ENCODE peak calls at places on chromosomes 12 and 14, in five cellular contexts. One of them, this sample, is unnamed.

GRCh38 chr14:38481939-38482678 is 226.2 kb upstream of the CLEC14A start:
- DNase-seq in A549: peak; percentile 29
- DNase-seq in adrenal gland: no peak
- DNase-seq in thoracic aorta: no peak
- DNase-seq in CD8-positive, alpha-beta T cell: no peak
- DNase-seq in this sample: no peak

GRCh38 chr12:125076103-125076502 is 10.9 kb downstream of the AACS start:
- DNase-seq in CD8-positive, alpha-beta T cell: no peak
- DNase-seq in thoracic aorta: no peak
- DNase-seq in A549: no peak
- DNase-seq in adrenal gland: no peak
- DNase-seq in this sample: no peak

GRCh38 chr14:85218982-85219381 is 311.0 kb upstream of the FLRT2 start:
- DNase-seq in thoracic aorta: no peak
- DNase-seq in A549: no peak
- DNase-seq in CD8-positive, alpha-beta T cell: no peak
- DNase-seq in adrenal gland: no peak
- DNase-seq in this sample: no peak

GRCh38 chr14:55448146-55448614 is 7.8 kb upstream of the TBPL2 start:
- DNase-seq in adrenal gland: peak; percentile 70
- DNase-seq in A549: peak; percentile 87
- DNase-seq in thoracic aorta: peak; percentile 45
- DNase-seq in CD8-positive, alpha-beta T cell: no peak
- DNase-seq in this sample: peak; percentile 96

GRCh38 chr14:24430143-24430681 is 458 bp downstream of the KHNYN start:
- DNase-seq in CD8-positive, alpha-beta T cell: peak; percentile 32
- DNase-seq in A549: peak; percentile 75
- DNase-seq in thoracic aorta: no peak
- DNase-seq in adrenal gland: peak; percentile 89
- DNase-seq in this sample: peak; percentile 77

GRCh38 chr12:131829351-131829794 is 1.2 kb downstream of the MMP17 start:
- DNase-seq in CD8-positive, alpha-beta T cell: no peak
- DNase-seq in thoracic aorta: no peak
- DNase-seq in adrenal gland: no peak
- DNase-seq in A549: peak; percentile 69
- DNase-seq in this sample: peak; percentile 22

GRCh38 chr12:111093428-111094142 is 173.2 kb upstream of the MYL2 start:
- DNase-seq in A549: no peak
- DNase-seq in CD8-positive, alpha-beta T cell: no peak
- DNase-seq in adrenal gland: no peak
- DNase-seq in thoracic aorta: no peak
- DNase-seq in this sample: no peak

GRCh38 chr14:34029921-34030334 is 79.1 kb upstream of the EGLN3 start:
- DNase-seq in thoracic aorta: no peak
- DNase-seq in CD8-positive, alpha-beta T cell: no peak
- DNase-seq in A549: no peak
- DNase-seq in adrenal gland: no peak
- DNase-seq in this sample: peak; percentile 64

GRCh38 chr14:55850803-55851202 is 267.4 kb upstream of the PELI2 start:
- DNase-seq in CD8-positive, alpha-beta T cell: no peak
- DNase-seq in A549: no peak
- DNase-seq in adrenal gland: no peak
- DNase-seq in thoracic aorta: no peak
- DNase-seq in this sample: peak; percentile 36

DNA sequence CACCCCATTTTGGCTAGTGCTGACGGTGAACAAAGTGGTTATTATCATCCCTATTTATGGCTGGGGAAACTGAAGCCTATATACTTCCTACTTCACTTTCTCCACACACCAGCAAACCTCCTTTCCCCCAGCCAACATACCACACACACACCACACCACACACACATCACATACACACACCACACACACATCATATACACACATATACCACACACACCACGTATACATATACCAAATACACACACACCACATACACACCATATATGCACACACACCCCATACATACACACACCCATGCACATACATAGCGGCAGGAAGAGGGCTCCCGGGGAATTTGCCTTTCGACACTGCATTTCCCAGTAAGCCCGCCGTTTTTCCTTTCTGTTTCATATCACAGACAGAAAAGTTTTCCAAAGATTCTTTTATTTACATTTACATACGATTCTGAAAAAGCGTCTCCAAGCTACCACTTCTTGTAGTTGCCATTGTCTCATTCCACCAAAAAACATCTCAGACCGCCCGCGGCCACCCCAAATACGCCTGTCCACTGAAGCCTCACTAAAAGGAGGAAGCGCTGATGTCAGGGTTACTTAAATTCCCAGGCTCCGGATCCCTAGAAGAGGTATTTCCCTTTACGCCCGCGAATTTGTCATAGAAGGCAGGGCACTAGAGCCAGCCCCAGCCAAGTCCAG is 826 bp upstream of the RAB5B start:
- DNase-seq in adrenal gland: no peak
- DNase-seq in CD8-positive, alpha-beta T cell: no peak
- DNase-seq in A549: no peak
- DNase-seq in thoracic aorta: no peak
- DNase-seq in this sample: no peak
- H3K27ac ChIP-seq in adrenal gland: peak overlapping the region; percentile 94
- H3K27ac ChIP-seq in CD8-positive, alpha-beta T cell: peak overlapping the region; percentile 76
- H3K27ac ChIP-seq in A549: peak overlapping the region; percentile 83
- H3K27ac ChIP-seq in thoracic aorta: peak overlapping the region; percentile 92
- H3K27ac ChIP-seq in this sample: peak overlapping the region; percentile 58

DNA sequence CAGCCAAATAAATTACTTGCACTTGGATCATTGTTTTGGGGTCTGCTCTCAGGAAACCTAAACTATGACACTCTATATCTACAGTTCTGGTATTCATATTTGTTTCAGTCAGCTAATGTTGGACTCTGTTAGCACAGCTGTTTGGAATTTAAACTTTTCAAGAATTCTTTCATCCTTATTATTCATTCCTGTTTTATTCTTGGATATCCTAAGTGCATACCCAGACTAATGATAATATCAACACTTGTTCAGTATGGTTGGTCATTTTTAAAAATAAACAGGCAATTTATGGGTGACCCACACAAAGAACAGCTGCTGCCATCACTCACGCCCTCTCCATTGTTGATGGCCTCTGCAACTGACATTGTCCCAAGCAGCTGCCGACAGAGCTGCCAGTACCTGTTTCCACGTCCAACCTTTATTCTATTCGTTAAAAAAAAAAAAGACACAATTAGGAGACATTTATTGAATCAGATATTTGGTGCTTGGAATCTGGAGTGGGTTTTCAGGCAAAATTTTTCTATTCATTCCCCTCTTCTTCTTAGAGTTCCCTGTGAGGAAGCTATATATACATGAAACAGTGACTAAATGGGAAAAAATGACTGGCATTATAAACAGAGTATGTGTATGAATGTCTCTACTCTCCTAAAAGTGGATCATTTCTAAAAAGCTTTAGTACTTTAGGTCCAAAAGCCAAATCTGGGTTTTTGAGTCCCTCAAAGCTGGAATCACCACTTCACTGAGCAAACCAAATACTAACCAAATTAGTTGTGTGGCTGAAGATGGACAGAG is 252.0 kb upstream of the NAV3 start:
- DNase-seq in adrenal gland: no peak
- DNase-seq in CD8-positive, alpha-beta T cell: no peak
- DNase-seq in thoracic aorta: no peak
- DNase-seq in A549: no peak
- DNase-seq in this sample: peak; percentile 83
- H3K4me3 ChIP-seq in adrenal gland: no peak overlapping the region
- H3K4me3 ChIP-seq in CD8-positive, alpha-beta T cell: no peak overlapping the region
- H3K4me3 ChIP-seq in thoracic aorta: no peak overlapping the region
- H3K4me3 ChIP-seq in A549: no peak overlapping the region
- H3K4me3 ChIP-seq in this sample: no peak overlapping the region

GRCh38 chr14:74825008-74825407 is 50.9 kb downstream of the PROX2 start:
- DNase-seq in CD8-positive, alpha-beta T cell: no peak
- DNase-seq in thoracic aorta: no peak
- DNase-seq in A549: no peak
- DNase-seq in adrenal gland: no peak
- DNase-seq in this sample: no peak

GRCh38 chr14:74816124-74816523 is 53.0 kb downstream of the YLPM1 start:
- DNase-seq in CD8-positive, alpha-beta T cell: no peak
- DNase-seq in A549: no peak
- DNase-seq in adrenal gland: no peak
- DNase-seq in thoracic aorta: no peak
- DNase-seq in this sample: no peak

GRCh38 chr14:74821267-74821915 is 54.6 kb downstream of the PROX2 start:
- DNase-seq in thoracic aorta: no peak
- DNase-seq in CD8-positive, alpha-beta T cell: no peak
- DNase-seq in adrenal gland: no peak
- DNase-seq in A549: no peak
- DNase-seq in this sample: no peak

GRCh38 chr14:74820288-74820687 is 55.7 kb downstream of the PROX2 start:
- DNase-seq in CD8-positive, alpha-beta T cell: no peak
- DNase-seq in A549: no peak
- DNase-seq in adrenal gland: no peak
- DNase-seq in thoracic aorta: no peak
- DNase-seq in this sample: no peak
- H3K4me1 ChIP-seq in CD8-positive, alpha-beta T cell: no peaks in the 10 kb centered on the region
- H3K4me1 ChIP-seq in A549: no peaks in the 10 kb centered on the region
- H3K4me1 ChIP-seq in adrenal gland: no peaks in the 10 kb centered on the region
- H3K4me1 ChIP-seq in thoracic aorta: no peaks in the 10 kb centered on the region
- H3K4me1 ChIP-seq in this sample: no peaks in the 10 kb centered on the region

GRCh38 chr14:51653096-51653814 is 1.5 kb downstream of the FRMD6 start:
- DNase-seq in thoracic aorta: no peak
- DNase-seq in A549: peak; percentile 58
- DNase-seq in adrenal gland: no peak
- DNase-seq in CD8-positive, alpha-beta T cell: no peak
- DNase-seq in this sample: peak; percentile 50

GRCh38 chr14:51654549-51654879 is 2.8 kb downstream of the FRMD6 start:
- DNase-seq in CD8-positive, alpha-beta T cell: no peak
- DNase-seq in A549: no peak
- DNase-seq in adrenal gland: no peak
- DNase-seq in thoracic aorta: no peak
- DNase-seq in this sample: no peak

GRCh38 chr14:51652168-51653095 is 722 bp downstream of the FRMD6 start:
- DNase-seq in CD8-positive, alpha-beta T cell: peak; percentile 2
- DNase-seq in thoracic aorta: no peak
- DNase-seq in A549: no peak
- DNase-seq in adrenal gland: peak; percentile 58
- DNase-seq in this sample: peak; percentile 54

GRCh38 chr14:51651388-51652167 is at the start of gene FRMD6:
- DNase-seq in adrenal gland: peak; percentile 90
- DNase-seq in thoracic aorta: peak; percentile 54
- DNase-seq in CD8-positive, alpha-beta T cell: peak; percentile 60
- DNase-seq in A549: peak; percentile 89
- DNase-seq in this sample: peak; percentile 89

DNA sequence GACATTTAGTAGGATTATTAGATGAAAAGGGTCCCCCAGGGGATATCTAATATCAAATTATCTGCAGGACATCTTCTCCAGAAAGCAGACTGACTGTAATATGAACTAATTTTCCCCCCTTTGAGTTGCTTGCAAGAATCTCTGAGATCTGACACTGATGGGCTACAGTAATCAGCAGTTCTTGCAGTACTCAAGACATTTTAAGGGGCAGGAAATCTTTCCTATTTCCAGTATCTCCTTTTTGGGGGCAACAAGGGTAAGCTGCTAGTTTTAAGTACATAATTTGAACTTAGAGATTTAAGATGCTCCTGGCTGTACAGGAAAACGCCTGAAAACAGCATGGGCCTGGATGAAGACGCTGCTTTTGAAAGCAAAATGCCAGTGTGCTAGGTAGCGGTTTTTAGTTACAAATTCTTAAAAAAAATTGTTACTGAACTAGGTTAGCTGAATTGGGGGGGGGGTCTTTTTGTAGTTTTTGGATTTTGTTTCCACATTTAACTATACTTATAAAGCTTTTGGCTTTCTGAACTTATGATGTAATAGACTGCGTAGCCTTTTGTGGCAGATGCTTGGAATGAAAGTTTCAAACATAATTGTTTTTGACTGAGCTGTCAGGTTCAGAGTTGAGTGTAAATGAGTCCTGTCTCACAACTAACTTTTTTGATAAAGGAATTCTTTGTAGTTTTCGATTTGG is 2.3 kb downstream of the FRMD6 start:
- DNase-seq in A549: no peak
- DNase-seq in adrenal gland: no peak
- DNase-seq in CD8-positive, alpha-beta T cell: no peak
- DNase-seq in thoracic aorta: no peak
- DNase-seq in this sample: no peak
- H3K27ac ChIP-seq in A549: peak overlapping the region; percentile 96
- H3K27ac ChIP-seq in adrenal gland: peak overlapping the region; percentile 99
- H3K27ac ChIP-seq in CD8-positive, alpha-beta T cell: no peak overlapping the region
- H3K27ac ChIP-seq in thoracic aorta: peak overlapping the region; percentile 94
- H3K27ac ChIP-seq in this sample: peak overlapping the region; percentile 97

GRCh38 chr14:54398028-54398368 is 1.2 kb downstream of the CDKN3 start:
- DNase-seq in thoracic aorta: no peak
- DNase-seq in adrenal gland: no peak
- DNase-seq in A549: no peak
- DNase-seq in CD8-positive, alpha-beta T cell: no peak
- DNase-seq in this sample: no peak
- H3K4me3 ChIP-seq in thoracic aorta: no peak overlapping the region
- H3K4me3 ChIP-seq in adrenal gland: no peak overlapping the region
- H3K4me3 ChIP-seq in A549: peak overlapping the region; percentile 78
- H3K4me3 ChIP-seq in CD8-positive, alpha-beta T cell: no peak overlapping the region
- H3K4me3 ChIP-seq in this sample: peak overlapping the region; percentile 81

DNA sequence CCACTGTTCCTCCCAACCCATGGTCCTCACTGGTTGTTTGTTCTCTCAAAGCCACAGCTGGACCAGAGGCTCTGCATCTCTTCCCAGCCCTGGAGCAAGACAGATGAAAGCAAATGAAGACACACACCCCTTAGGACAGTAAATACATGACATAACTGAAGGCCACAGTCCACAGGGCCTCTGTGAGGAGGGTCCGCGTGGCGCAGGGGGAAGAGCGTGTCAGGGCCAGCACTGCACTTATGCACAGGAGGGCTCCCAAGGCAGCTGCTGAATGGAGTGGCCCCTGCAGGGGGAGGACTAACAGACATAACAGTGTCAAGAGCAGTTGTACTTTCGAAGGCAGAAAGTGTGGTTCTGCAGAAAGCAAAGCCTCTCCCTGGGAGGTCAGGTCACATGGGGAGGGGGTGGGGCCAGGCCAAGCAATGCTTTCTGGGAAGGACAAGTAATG is 79.9 kb downstream of the CHGA start:
- DNase-seq in thoracic aorta: no peak
- DNase-seq in CD8-positive, alpha-beta T cell: no peak
- DNase-seq in adrenal gland: no peak
- DNase-seq in A549: no peak
- DNase-seq in this sample: no peak
- H3K4me1 ChIP-seq in thoracic aorta: peaks cover 41% of the 10 kb centered on the region
- H3K4me1 ChIP-seq in CD8-positive, alpha-beta T cell: no peaks in the 10 kb centered on the region
- H3K4me1 ChIP-seq in adrenal gland: peaks cover 21% of the 10 kb centered on the region
- H3K4me1 ChIP-seq in A549: peaks cover 20% of the 10 kb centered on the region
- H3K4me1 ChIP-seq in this sample: peaks cover 29% of the 10 kb centered on the region